ENCODE peak calls at places on chromosome 6, in seven cellular contexts. D, J, K, G, W, F and L are unnamed samples.

GRCh38 chr6:169167581-169168301 is 85.9 kb downstream of the THBS2 start:
- DNase-seq in W (no peak), K (peak), J (peak), D (no peak), G (peak), F (no peak), L (peak)

GRCh38 chr6:98835149-98836024 is 1.0 kb downstream of the POU3F2 start:
- DNase-seq in J (peak), D (peak), W (no peak), K (no peak), G (peak), F (peak), L (no peak)

GRCh38 chr6:155377061-155377460 is 62.8 kb upstream of the TFB1M start:
- DNase-seq in W (no peak), J (peak), F (no peak), D (no peak), K (no peak), G (no peak), L (no peak)

GRCh38 chr6:73823046-73823735 is 127.2 kb downstream of the CD109 start:
- DNase-seq in F (no peak), K (no peak), G (no peak), W (no peak), D (no peak), J (no peak), L (no peak)

GRCh38 chr6:39830444-39830843 is 38.3 kb downstream of the DAAM2 start:
- DNase-seq in G (no peak), W (no peak), K (peak), F (no peak), D (no peak), J (no peak), L (no peak)

GRCh38 chr6:93416575-93417420 is 2.6 kb downstream of the EPHA7 start:
- DNase-seq in F (peak), D (peak), W (peak), G (peak), J (peak), K (peak), L (no peak)

GRCh38 chr6:127247114-127248096 is 19.3 kb upstream of the RNF146 start:
- DNase-seq in W (no peak), J (no peak), K (no peak), G (no peak), F (no peak), D (no peak), L (no peak)

GRCh38 chr6:132190097-132190814 is 211.0 kb downstream of the MOXD1 start:
- DNase-seq in K (no peak), D (no peak), W (no peak), F (no peak), J (peak), G (no peak), L (no peak)

GRCh38 chr6:145428656-145429173 is 306.6 kb downstream of the EPM2A start:
- DNase-seq in K (no peak), G (no peak), D (no peak), F (peak), J (peak), W (no peak), L (no peak)

GRCh38 chr6:25138024-25138696 is 141.0 kb upstream of the CARMIL1 start:
- DNase-seq in J (peak), K (peak), F (no peak), G (peak), D (no peak), W (peak), L (peak)

GRCh38 chr6:17968081-17968518 is 19.3 kb downstream of the KIF13A start:
- DNase-seq in J (peak), G (no peak), W (no peak), F (no peak), D (no peak), K (no peak), L (no peak)